ENCODE peak calls at places on chromosomes 13 and 19, in eight cellular contexts. K is stimulated activated CD8-positive, alpha-beta memory T cell treated with anti-CD3 and anti-CD28 coated beads, Interleukin-7, amount 100 ng/mL, for 1 hour; V is stimulated activated naive CD8-positive, alpha-beta T cell treated with anti-CD3 and anti-CD28 coated beads, Interleukin-15, amount 100 ng/mL, for 72 hours; D is T-helper 17 cell; H is NCI-H69; T is osteoblast; A is heart left ventricle; P is pulmonary artery endothelial cell. C is an unnamed sample.

GRCh38 chr13:108495686-108496363 is 133.6 kb upstream of the MYO16 start:
- DNase-seq in V (no peak), H (peak), T (no peak), A (peak), P (peak), D (no peak), K (no peak), C (no peak)

GRCh38 chr13:29434217-29434940 is 161.1 kb downstream of the SLC7A1 start:
- DNase-seq in T (no peak), P (no peak), V (no peak), H (no peak), K (no peak), A (no peak), D (no peak), C (no peak)

GRCh38 chr13:55410398-55411330 is 1730.1 kb upstream of the PRR20A start:
- DNase-seq in H (peak), P (no peak), A (peak), T (no peak), D (no peak), V (no peak), K (no peak), C (no peak)

GRCh38 chr13:75635621-75636338 is at the start of gene LMO7:
- DNase-seq in V (peak), K (no peak), A (peak), H (peak), T (peak), D (peak), P (no peak), C (no peak)

GRCh38 chr13:51479199-51479523 is 26.3 kb upstream of the INTS6 start:
- DNase-seq in P (no peak), V (no peak), D (no peak), T (no peak), H (no peak), K (no peak), A (no peak), C (no peak)

GRCh38 chr13:24671367-24672117 is 8.7 kb upstream of the ATP12A start:
- DNase-seq in D (no peak), K (no peak), T (peak), A (no peak), P (no peak), H (peak), V (no peak), C (no peak)

GRCh38 chr19:7294571-7295212 is 478 bp upstream of the INSR start:
- DNase-seq in D (no peak), T (no peak), V (peak), K (no peak), H (peak), A (peak), P (peak), C (no peak)

GRCh38 chr19:16078759-16079707 is 2.7 kb downstream of the TPM4 start:
- DNase-seq in T (peak), V (peak), K (no peak), H (peak), P (peak), A (peak), D (peak), C (peak)

GRCh38 chr19:39409207-39409885 is 2.7 kb downstream of the ZFP36 start:
- DNase-seq in V (peak), T (peak), H (peak), D (peak), P (no peak), K (peak), A (peak), C (peak)

GRCh38 chr13:20873348-20873747 is 29.2 kb downstream of the XPO4 start:
- DNase-seq in T (peak), A (no peak), H (peak), V (no peak), P (no peak), D (no peak), K (no peak), C (no peak)

GRCh38 chr19:57961785-57962184 is 12.5 kb downstream of the C19orf18 start:
- DNase-seq in T (no peak), K (no peak), H (no peak), V (no peak), A (no peak), D (no peak), P (no peak), C (no peak)

GRCh38 chr13:47829684-47830083 is 171.4 kb downstream of the SUCLA2 start:
- DNase-seq in H (no peak), T (no peak), A (no peak), K (no peak), P (no peak), V (no peak), D (no peak), C (no peak)

GRCh38 chr13:114110091-114110829 is 22.2 kb downstream of the RASA3 start:
- DNase-seq in T (peak), H (peak), K (peak), D (peak), V (peak), P (peak), A (peak), C (no peak)

GRCh38 chr19:56810260-56810659 is 30.3 kb downstream of the PEG3 start:
- DNase-seq in K (no peak), P (no peak), H (no peak), D (no peak), T (no peak), A (no peak), V (no peak), C (no peak)

GRCh38 chr13:109329175-109329574 is 457.2 kb downstream of the IRS2 start:
- DNase-seq in P (no peak), A (no peak), V (no peak), K (no peak), D (no peak), T (no peak), H (no peak), C (no peak)

GRCh38 chr13:41554626-41555386 is 97.5 kb downstream of the RGCC start:
- DNase-seq in T (no peak), K (no peak), V (peak), A (no peak), P (no peak), D (no peak), H (no peak), C (no peak)

GRCh38 chr13:65292488-65292901 is 1937.6 kb downstream of the PCDH9 start:
- DNase-seq in A (no peak), K (no peak), T (no peak), P (no peak), D (no peak), H (peak), V (no peak), C (no peak)

GRCh38 chr13:87356314-87356713 is 314.9 kb upstream of the SLITRK5 start:
- DNase-seq in D (no peak), T (no peak), K (no peak), V (no peak), P (no peak), H (peak), A (no peak), C (no peak)

GRCh38 chr13:32415019-32415418 is 12.9 kb downstream of the N4BP2L1 start:
- DNase-seq in V (no peak), D (no peak), P (no peak), K (no peak), T (no peak), H (peak), A (no peak), C (no peak)

GRCh38 chr13:20980420-20980819 is 77.9 kb upstream of the XPO4 start:
- DNase-seq in A (no peak), V (no peak), H (no peak), P (no peak), K (no peak), D (no peak), T (no peak), C (no peak)

GRCh38 chr13:94382520-94382919 is 97.0 kb downstream of the DCT start:
- DNase-seq in K (no peak), V (no peak), A (no peak), D (no peak), T (no peak), H (peak), P (no peak), C (no peak)

GRCh38 chr19:44192127-44192526 is 20.2 kb upstream of the ZNF227 start:
- DNase-seq in K (no peak), P (no peak), V (no peak), A (no peak), H (no peak), T (no peak), D (no peak), C (no peak)

GRCh38 chr13:21231426-21231945 is 55.0 kb downstream of the MRPL57 start:
- DNase-seq in H (no peak), A (no peak), D (no peak), V (no peak), T (no peak), K (no peak), P (no peak), C (no peak)

GRCh38 chr13:40613192-40613818 is 53.1 kb downstream of the FOXO1 start:
- DNase-seq in A (peak), T (no peak), P (no peak), V (peak), K (peak), D (peak), H (no peak), C (no peak)

C was measured in Panc1.